ENCODE peak calls at places on chromosome 4, in six cellular contexts. W, E, B, H, L and D are unnamed samples.

GRCh38 chr4:86432552-86433134 is 72.8 kb upstream of the MAPK10 start:
- DNase-seq in E (no peak), L (no peak), H (no peak), B (no peak), W (no peak), D (no peak)

GRCh38 chr4:172042714-172043114 is 229.5 kb downstream of the GALNTL6 start:
- DNase-seq in E (peak; percentile 24), B (no peak), W (no peak), H (no peak), L (no peak), D (no peak)

GRCh38 chr4:106502106-106502699 is 133.6 kb upstream of the GIMD1 start:
- DNase-seq in H (peak; percentile 10), W (peak; percentile 27), B (peak; percentile 68), E (peak; percentile 54), L (peak; percentile 41), D (peak; percentile 55)

GRCh38 chr4:8939887-8940742 is 68.5 kb upstream of the HMX1 start:
- DNase-seq in E (no peak), B (no peak), H (no peak), L (no peak), W (no peak), D (no peak)

GRCh38 chr4:88659061-88659889 is 38.4 kb downstream of the NAP1L5 start:
- DNase-seq in W (peak; percentile 28), E (peak; percentile 51), B (peak; percentile 58), H (peak; percentile 18), L (peak; percentile 45), D (peak; percentile 50)

GRCh38 chr4:169621754-169622481 is 1.5 kb downstream of the CLCN3 start:
- DNase-seq in H (no peak), W (no peak), B (no peak), L (no peak), E (no peak), D (no peak)

GRCh38 chr4:163493643-163494359 is 689 bp upstream of the TMA16 start:
- DNase-seq in E (no peak), L (peak; percentile 52), H (no peak), B (no peak), W (no peak), D (no peak)

GRCh38 chr4:156517546-156517945 is 454.1 kb downstream of the PDGFC start:
- DNase-seq in B (no peak), E (no peak), W (no peak), H (no peak), L (no peak), D (no peak)

GRCh38 chr4:6270691-6271121 is 1.1 kb downstream of the WFS1 start:
- DNase-seq in B (no peak), H (no peak), L (no peak), W (no peak), E (no peak), D (peak; percentile 45)

GRCh38 chr4:31068257-31069075 is 348.3 kb downstream of the PCDH7 start:
- DNase-seq in E (no peak), W (no peak), H (no peak), B (no peak), L (no peak), D (no peak)

GRCh38 chr4:121484633-121485032 is 103.8 kb upstream of the QRFPR start:
- DNase-seq in E (peak; percentile 33), B (peak; percentile 61), W (peak; percentile 25), L (no peak), H (no peak), D (no peak)

GRCh38 chr4:38667005-38667771 is 3.2 kb downstream of the KLF3 start:
- DNase-seq in B (peak; percentile 93), L (peak; percentile 87), H (peak; percentile 65), E (peak; percentile 86), W (peak; percentile 87), D (peak; percentile 59)

GRCh38 chr4:153233761-153234371 is 29.6 kb downstream of the TRIM2 start:
- DNase-seq in H (no peak), W (no peak), E (no peak), L (peak; percentile 26), B (no peak), D (no peak)

GRCh38 chr4:158958489-158959270 is 144.2 kb upstream of the RAPGEF2 start:
- DNase-seq in W (no peak), B (no peak), H (no peak), L (no peak), E (no peak), D (no peak)

GRCh38 chr4:57501715-57502114 is 391.5 kb upstream of the IGFBP7 start:
- DNase-seq in L (no peak), H (no peak), W (no peak), E (no peak), B (no peak), D (no peak)

GRCh38 chr4:153116101-153116680 is 88.1 kb upstream of the TRIM2 start:
- DNase-seq in L (no peak), B (no peak), E (no peak), H (peak; percentile 17), W (no peak), D (no peak)

GRCh38 chr4:155984398-155984797 is 30.7 kb upstream of the CTSO start:
- DNase-seq in B (no peak), H (no peak), E (no peak), W (no peak), L (no peak), D (no peak)

GRCh38 chr4:149830823-149831222 is 15.2 kb upstream of the IQCM start:
- DNase-seq in W (no peak), B (no peak), E (no peak), L (no peak), H (no peak), D (no peak)

GRCh38 chr4:5974321-5974720 is 43.9 kb downstream of the C4orf50 start:
- DNase-seq in B (no peak), L (no peak), H (no peak), W (no peak), E (no peak), D (no peak)

GRCh38 chr4:183658362-183659028 is 490 bp downstream of the RWDD4 start:
- DNase-seq in L (peak; percentile 27), E (peak; percentile 37), H (no peak), W (no peak), B (peak; percentile 32), D (peak; percentile 55)

GRCh38 chr4:30720021-30720655 is at the start of gene PCDH7:
- DNase-seq in H (no peak), E (no peak), L (peak; percentile 14), B (peak; percentile 71), W (peak; percentile 42), D (no peak)

GRCh38 chr4:17276821-17277220 is 235.1 kb downstream of the QDPR start:
- DNase-seq in W (no peak), B (no peak), L (no peak), H (no peak), E (no peak), D (no peak)

GRCh38 chr4:36255575-36255974 is 11.3 kb upstream of the ARAP2 start:
- DNase-seq in B (no peak), L (peak; percentile 20), W (no peak), E (no peak), H (peak; percentile 46), D (no peak)

GRCh38 chr4:4446434-4446833 is 59.5 kb downstream of the NSG1 start:
- DNase-seq in L (no peak), W (no peak), B (no peak), H (no peak), E (no peak), D (no peak)

GRCh38 chr4:2647403-2648158 is 108.6 kb downstream of the TNIP2 start:
- DNase-seq in E (no peak), L (no peak), B (no peak), H (no peak), W (no peak), D (no peak)

GRCh38 chr4:75630174-75630931 is at the start of gene CDKL2:
- DNase-seq in H (peak; percentile 92), B (peak; percentile 95), W (peak; percentile 68), E (peak; percentile 86), L (peak; percentile 96), D (peak; percentile 79)

GRCh38 chr4:4430492-4431195 is 43.7 kb downstream of the NSG1 start:
- DNase-seq in E (no peak), W (peak; percentile 57), L (no peak), B (peak; percentile 74), H (peak; percentile 19), D (no peak)

GRCh38 chr4:144288011-144288903 is 147.7 kb upstream of the GYPA start:
- DNase-seq in E (no peak), B (no peak), W (peak; percentile 2), H (no peak), L (no peak), D (no peak)

GRCh38 chr4:81651500-81651899 is 179.8 kb upstream of the RASGEF1B start:
- DNase-seq in H (no peak), E (no peak), B (no peak), L (no peak), W (no peak), D (no peak)

GRCh38 chr4:71863457-71863856 is 79.6 kb upstream of the GC start:
- DNase-seq in W (no peak), H (no peak), B (no peak), L (no peak), E (no peak), D (no peak)
- H3K27me3 ChIP-seq in W (no peaks in the 10 kb centered on the region), H (no peaks in the 10 kb centered on the region), B (no peaks in the 10 kb centered on the region), L (no peaks in the 10 kb centered on the region), E (no peaks in the 10 kb centered on the region), D (no peaks in the 10 kb centered on the region)

DNA sequence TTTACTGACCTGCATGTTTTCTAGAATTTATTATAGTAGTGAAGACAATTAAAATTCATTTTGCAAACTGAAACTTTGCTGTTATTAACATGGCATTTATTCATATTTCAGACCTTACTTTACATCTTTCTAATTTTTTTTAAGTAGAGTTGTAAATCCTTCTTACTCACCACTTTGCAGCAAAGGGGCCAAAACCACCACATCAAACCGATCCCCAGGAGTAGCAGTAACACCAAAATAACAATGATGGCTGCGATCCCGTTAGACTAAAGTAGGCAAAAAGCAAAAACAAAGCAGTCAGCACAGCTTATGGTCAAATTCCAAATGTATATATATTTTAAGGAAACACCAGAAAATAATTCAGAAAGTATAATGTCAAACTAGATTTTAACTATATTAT is 64.7 kb downstream of the ANTXR2 start:
- DNase-seq in L (no peak), B (no peak), W (no peak), E (no peak), H (no peak), D (no peak)
- H3K27me3 ChIP-seq in L (no peaks in the 10 kb centered on the region), B (no peaks in the 10 kb centered on the region), W (no peaks in the 10 kb centered on the region), E (no peaks in the 10 kb centered on the region), H (no peaks in the 10 kb centered on the region), D (no peaks in the 10 kb centered on the region)

DNA sequence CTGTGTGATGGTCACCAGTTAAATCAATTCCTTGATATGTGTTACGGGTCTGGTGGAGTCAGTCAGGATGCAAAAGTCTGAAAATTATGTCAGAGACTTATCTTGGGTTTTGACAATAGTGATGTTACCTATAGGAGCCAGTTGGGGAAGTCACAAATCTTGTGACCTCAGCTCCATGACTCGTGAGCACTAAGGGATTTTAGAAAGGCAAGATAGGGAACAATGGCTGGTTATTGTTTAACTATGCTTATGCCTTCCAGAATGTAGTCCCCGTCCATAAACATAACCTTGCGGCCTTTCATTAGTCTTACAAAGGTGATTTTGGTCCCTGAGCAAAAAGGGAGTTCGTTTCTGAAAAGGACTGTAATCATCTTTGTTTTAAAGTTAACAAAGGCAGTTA is 23.9 kb upstream of the GATB start:
- DNase-seq in B (no peak), H (no peak), W (no peak), E (no peak), L (no peak), D (no peak)
- H3K27me3 ChIP-seq in B (no peaks in the 10 kb centered on the region), H (no peaks in the 10 kb centered on the region), W (no peaks in the 10 kb centered on the region), E (no peaks in the 10 kb centered on the region), L (no peaks in the 10 kb centered on the region), D (no peaks in the 10 kb centered on the region)

DNA sequence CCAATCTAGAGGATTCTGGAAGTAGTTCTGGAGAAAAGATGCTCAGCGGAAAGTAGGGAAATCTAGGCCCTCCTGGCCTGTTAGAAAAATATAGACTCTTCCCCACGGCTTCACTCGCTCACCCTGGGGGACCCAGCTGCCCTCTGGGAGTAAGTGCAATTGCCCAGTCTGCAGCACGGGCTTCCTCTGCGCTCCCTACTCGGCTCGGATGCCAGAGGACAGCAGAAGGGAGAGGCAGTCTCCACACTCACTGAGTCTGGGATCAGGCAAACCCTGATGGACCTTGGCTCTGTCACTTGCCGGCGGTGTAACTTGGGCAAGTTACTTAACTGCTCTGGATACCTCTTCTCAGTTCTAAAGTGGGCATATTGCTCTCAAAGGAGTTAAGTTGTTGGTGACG is 2.1 kb downstream of the SHISA3 start:
- DNase-seq in B (peak; percentile 43), E (no peak), L (no peak), W (no peak), H (no peak), D (no peak)
- H3K27me3 ChIP-seq in B (peaks cover 42% of the 10 kb centered on the region), E (peaks cover 38% of the 10 kb centered on the region), L (peaks cover 84% of the 10 kb centered on the region), W (peaks cover 64% of the 10 kb centered on the region), H (peaks cover 41% of the 10 kb centered on the region), D (peaks cover 10% of the 10 kb centered on the region)